ENCODE peak calls at places on chromosomes 7 and 10, in seven cellular contexts. A is colonic mucosa, I is A549, P is upper lobe of left lung, X is psoas muscle, T is MM.1S, L is tibial nerve. Y is an unnamed sample.

GRCh38 chr7:72170489-72170888 is 241.6 kb downstream of the CALN1 start:
- DNase-seq in A (no peak), X (no peak), I (no peak), L (no peak), T (no peak), P (no peak), Y (no peak)

GRCh38 chr10:14904316-14904732 is 25.7 kb downstream of the SUV39H2 start:
- DNase-seq in X (no peak), I (peak; percentile 43), T (peak; percentile 53), L (no peak), P (no peak), A (no peak), Y (no peak)

GRCh38 chr7:16416289-16417282 is 4.8 kb downstream of the CRPPA start:
- DNase-seq in P (no peak), I (no peak), X (no peak), L (no peak), A (no peak), T (no peak), Y (no peak)

GRCh38 chr10:103781329-103782061 is 73.9 kb downstream of the SH3PXD2A start:
- DNase-seq in P (no peak), I (peak; percentile 69), X (peak; percentile 34), A (peak; percentile 82), T (peak; percentile 80), L (no peak), Y (no peak)

GRCh38 chr7:136251826-136252225 is 274.7 kb upstream of the MTPN start:
- DNase-seq in I (no peak), P (no peak), A (no peak), X (no peak), L (no peak), T (no peak), Y (no peak)

GRCh38 chr10:88546462-88546861 is 36.7 kb downstream of the RNLS start:
- DNase-seq in X (no peak), I (no peak), A (no peak), L (no peak), T (no peak), P (no peak), Y (no peak)

GRCh38 chr7:3673524-3673923 is 372.5 kb downstream of the SDK1 start:
- DNase-seq in I (peak; percentile 19), X (no peak), A (peak; percentile 55), P (peak; percentile 38), T (peak; percentile 19), L (no peak), Y (peak; percentile 52)

GRCh38 chr7:140485463-140486265 is 6.4 kb upstream of the MKRN1 start:
- DNase-seq in X (peak; percentile 4), T (no peak), L (no peak), A (peak; percentile 75), I (peak; percentile 22), P (no peak), Y (no peak)

GRCh38 chr7:64888901-64889685 is 14.0 kb upstream of the ZNF273 start:
- DNase-seq in P (peak; percentile 64), X (no peak), A (peak; percentile 60), L (no peak), I (no peak), T (no peak), Y (peak; percentile 71)

GRCh38 chr7:55099086-55099831 is 80.4 kb downstream of the EGFR start:
- DNase-seq in L (peak; percentile 28), X (peak; percentile 79), A (no peak), I (no peak), P (no peak), T (no peak), Y (no peak)

GRCh38 chr7:43756368-43757072 is 2.0 kb upstream of the BLVRA start:
- DNase-seq in P (no peak), X (no peak), L (no peak), A (peak; percentile 16), I (no peak), T (peak; percentile 83), Y (no peak)

GRCh38 chr7:1227071-1227804 is 5.4 kb upstream of the UNCX start:
- DNase-seq in T (no peak), L (no peak), I (no peak), A (no peak), P (no peak), X (no peak), Y (no peak)

GRCh38 chr7:57651006-57651405 is 201.0 kb downstream of the ZNF716 start:
- DNase-seq in X (no peak), L (no peak), T (no peak), P (no peak), I (no peak), A (no peak), Y (no peak)

GRCh38 chr7:5282464-5283316 is at the start of gene SLC29A4:
- DNase-seq in P (peak; percentile 44), I (peak; percentile 48), T (no peak), L (no peak), A (peak; percentile 58), X (peak; percentile 67), Y (no peak)

DNA sequence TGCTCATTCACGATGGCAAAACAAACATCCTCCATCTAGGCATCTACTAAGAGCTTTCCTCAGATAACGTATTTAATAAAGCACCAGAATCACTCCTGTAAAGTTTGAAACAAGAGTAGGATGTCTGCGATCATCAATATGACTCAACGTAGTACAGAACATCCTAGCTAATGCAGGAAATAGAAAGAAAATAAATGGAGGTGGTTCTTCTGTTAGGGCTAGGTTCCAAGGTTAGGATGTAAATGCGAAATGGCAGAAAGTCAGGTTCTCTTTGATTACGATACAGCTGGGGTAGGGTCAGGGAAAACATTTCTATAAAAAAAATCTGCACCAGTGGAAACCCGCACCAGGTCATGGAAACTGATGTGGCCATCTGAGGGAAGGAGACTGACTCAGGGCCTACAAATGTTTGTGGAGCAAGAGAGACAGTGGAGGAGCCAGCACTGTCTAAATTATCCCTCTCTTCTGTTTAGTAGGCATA is 29.1 kb downstream of the CCDC6 start:
- DNase-seq in L (no peak), P (no peak), T (no peak), I (no peak), A (peak; percentile 15), X (no peak), Y (no peak)
- H3K27ac ChIP-seq in L (no peak overlapping the region), P (no peak overlapping the region), T (no peak overlapping the region), I (no peak overlapping the region), A (no peak overlapping the region), X (peak overlapping the region; percentile 6), Y (no peak overlapping the region)

GRCh38 chr7:127383123-127383835 is 9.2 kb downstream of the ZNF800 start:
- DNase-seq in I (peak; percentile 45), L (no peak), T (no peak), X (no peak), A (no peak), P (no peak), Y (no peak)

GRCh38 chr7:127378537-127378936 is 14.0 kb downstream of the ZNF800 start:
- DNase-seq in A (no peak), X (no peak), P (no peak), I (no peak), L (no peak), T (no peak), Y (no peak)

GRCh38 chr7:127380479-127380878 is 12.0 kb downstream of the ZNF800 start:
- DNase-seq in L (no peak), P (no peak), T (no peak), I (no peak), X (no peak), A (no peak), Y (no peak)

GRCh38 chr7:127379642-127380041 is 12.9 kb downstream of the ZNF800 start:
- DNase-seq in L (no peak), X (no peak), I (no peak), A (no peak), T (no peak), P (no peak), Y (no peak)

GRCh38 chr7:127382301-127383085 is 10.0 kb downstream of the ZNF800 start:
- DNase-seq in L (no peak), X (no peak), I (no peak), P (no peak), A (no peak), T (no peak), Y (no peak)
- H3K4me3 ChIP-seq in L (no peak overlapping the region), X (no peak overlapping the region), I (no peak overlapping the region), P (no peak overlapping the region), A (no peak overlapping the region), T (no peak overlapping the region), Y (no peak overlapping the region)

DNA sequence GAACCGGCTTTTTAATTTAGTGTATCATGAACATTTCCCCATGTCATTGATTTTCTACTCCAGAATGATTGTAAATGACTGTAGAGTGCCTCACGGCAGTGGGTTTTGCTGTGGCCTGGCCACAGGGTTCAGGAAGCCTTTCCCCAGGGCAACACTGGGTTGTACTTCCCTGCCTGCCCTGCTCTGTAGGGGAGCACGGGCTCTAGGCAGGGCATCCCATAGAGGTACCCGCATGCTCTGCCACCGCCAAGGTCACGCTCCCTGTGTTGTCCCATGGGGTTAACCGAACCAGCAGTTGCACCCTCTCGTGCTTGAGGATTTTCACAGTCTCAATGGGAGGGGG is 63.8 kb downstream of the BPGM start:
- DNase-seq in A (no peak), I (no peak), X (no peak), T (no peak), L (no peak), P (no peak), Y (no peak)
- H3K4me1 ChIP-seq in A (no peaks in the 10 kb centered on the region), I (no peaks in the 10 kb centered on the region), X (no peaks in the 10 kb centered on the region), T (no peaks in the 10 kb centered on the region), L (no peaks in the 10 kb centered on the region), P (no peaks in the 10 kb centered on the region), Y (no peaks in the 10 kb centered on the region)

GRCh38 chr10:124678566-124679240 is 65.5 kb downstream of the FAM53B start:
- DNase-seq in P (no peak), A (no peak), I (no peak), X (peak; percentile 39), L (no peak), T (no peak), Y (peak; percentile 20)
- H3K27ac ChIP-seq in P (peak overlapping the region; percentile 71), A (peak overlapping the region; percentile 13), I (no peak overlapping the region), X (peak overlapping the region; percentile 60), L (peak overlapping the region; percentile 93), T (no peak overlapping the region), Y (peak overlapping the region; percentile 27)

GRCh38 chr7:134317434-134317833 is 704 bp upstream of the SLC35B4 start:
- DNase-seq in I (no peak), X (no peak), T (no peak), A (no peak), L (no peak), P (no peak), Y (no peak)
- H3K4me3 ChIP-seq in I (peak overlapping the region; percentile 74), X (peak overlapping the region; percentile 99), T (peak overlapping the region; percentile 85), A (peak overlapping the region; percentile 92), L (peak overlapping the region; percentile 94), P (peak overlapping the region; percentile 99), Y (peak overlapping the region; percentile 99)

GRCh38 chr10:125134916-125135770 is 25.2 kb downstream of the CTBP2 start:
- DNase-seq in T (no peak), X (no peak), P (no peak), L (no peak), I (no peak), A (no peak), Y (no peak)

GRCh38 chr10:125132331-125132730 is 28.0 kb downstream of the CTBP2 start:
- DNase-seq in X (no peak), A (no peak), I (no peak), L (no peak), P (no peak), T (no peak), Y (no peak)

GRCh38 chr10:125134483-125134848 is 25.9 kb downstream of the CTBP2 start:
- DNase-seq in P (no peak), L (no peak), T (no peak), X (no peak), A (no peak), I (no peak), Y (no peak)

GRCh38 chr10:125135771-125136035 is 24.7 kb downstream of the CTBP2 start:
- DNase-seq in I (no peak), P (no peak), L (no peak), A (no peak), T (no peak), X (no peak), Y (peak; percentile 23)

GRCh38 chr10:125133706-125134482 is 26.5 kb downstream of the CTBP2 start:
- DNase-seq in T (no peak), A (no peak), X (no peak), L (no peak), P (no peak), I (no peak), Y (no peak)
- H3K4me1 ChIP-seq in T (no peaks in the 10 kb centered on the region), A (no peaks in the 10 kb centered on the region), X (peaks cover 69% of the 10 kb centered on the region), L (no peaks in the 10 kb centered on the region), P (peaks cover 43% of the 10 kb centered on the region), I (peaks cover 32% of the 10 kb centered on the region), Y (peaks cover 30% of the 10 kb centered on the region)

Y was measured in lower lobe of right lung.